ENCODE peak calls at places on chromosomes 5 and 9, in seven cellular contexts. L, X, H, E, Z, Y and K are unnamed samples.

GRCh38 chr5:33612386-33612785 is 171.6 kb downstream of the TARS1 start:
- DNase-seq in L (no peak), X (peak; percentile 79), H (peak; percentile 15), E (no peak), Z (no peak), Y (no peak), K (no peak)

GRCh38 chr5:65611524-65611923 is 12.6 kb downstream of the TRIM23 start:
- DNase-seq in L (no peak), X (peak; percentile 47), H (no peak), E (no peak), Z (no peak), Y (peak; percentile 80), K (peak; percentile 73)

GRCh38 chr5:15499528-15500325 is at the start of gene FBXL7:
- DNase-seq in L (peak; percentile 81), X (peak; percentile 75), H (peak; percentile 86), E (peak; percentile 88), Z (peak; percentile 71), Y (peak; percentile 88), K (no peak)

GRCh38 chr5:71601222-71602026 is 14.3 kb downstream of the MCCC2 start:
- DNase-seq in L (peak; percentile 49), X (peak; percentile 98), H (peak; percentile 91), E (peak; percentile 50), Z (no peak), Y (peak; percentile 78), K (peak; percentile 87)

GRCh38 chr5:138466058-138466899 is 1.0 kb downstream of the EGR1 start:
- DNase-seq in L (no peak), X (peak; percentile 39), H (no peak), E (no peak), Z (no peak), Y (no peak), K (no peak)

GRCh38 chr9:135857371-135857786 is 50.0 kb downstream of the CAMSAP1 start:
- DNase-seq in L (no peak), X (peak; percentile 72), H (peak; percentile 11), E (no peak), Z (no peak), Y (no peak), K (no peak)

GRCh38 chr9:91073049-91073810 is 271.6 kb downstream of the SYK start:
- DNase-seq in L (no peak), X (no peak), H (no peak), E (peak; percentile 36), Z (no peak), Y (no peak), K (no peak)

GRCh38 chr9:96021616-96022444 is 146.3 kb downstream of the ERCC6L2 start:
- DNase-seq in L (no peak), X (no peak), H (no peak), E (peak; percentile 61), Z (peak; percentile 18), Y (peak; percentile 29), K (no peak)

GRCh38 chr5:142201471-142201887 is 92.9 kb downstream of the NDFIP1 start:
- DNase-seq in L (no peak), X (peak; percentile 99), H (peak; percentile 89), E (no peak), Z (no peak), Y (no peak), K (peak; percentile 63)

GRCh38 chr5:143094087-143094511 is 309.4 kb downstream of the NR3C1 start:
- DNase-seq in L (peak; percentile 74), X (peak; percentile 61), H (peak; percentile 71), E (peak; percentile 75), Z (peak; percentile 71), Y (peak; percentile 97), K (no peak)

GRCh38 chr9:107215381-107215780 is 67.7 kb upstream of the RAD23B start:
- DNase-seq in L (no peak), X (peak; percentile 47), H (peak; percentile 50), E (no peak), Z (no peak), Y (no peak), K (no peak)

GRCh38 chr9:127193483-127193882 is 71.0 kb upstream of the ANGPTL2 start:
- DNase-seq in L (no peak), X (no peak), H (no peak), E (no peak), Z (no peak), Y (no peak), K (no peak)

GRCh38 chr9:106620081-106620480 is 242.9 kb upstream of the ZNF462 start:
- DNase-seq in L (no peak), X (no peak), H (no peak), E (no peak), Z (no peak), Y (no peak), K (peak; percentile 22)

GRCh38 chr5:149378241-149378805 is 769 bp downstream of the IL17B start:
- DNase-seq in L (no peak), X (no peak), H (no peak), E (no peak), Z (no peak), Y (no peak), K (no peak)

GRCh38 chr5:39464096-39464495 is 39.3 kb upstream of the DAB2 start:
- DNase-seq in L (no peak), X (no peak), H (no peak), E (no peak), Z (no peak), Y (no peak), K (peak; percentile 71)

GRCh38 chr5:137815202-137815990 is 52.3 kb upstream of the MYOT start:
- DNase-seq in L (no peak), X (no peak), H (no peak), E (no peak), Z (no peak), Y (no peak), K (no peak)

GRCh38 chr5:133736512-133736911 is 124.2 kb upstream of the FSTL4 start:
- DNase-seq in L (no peak), X (no peak), H (no peak), E (peak; percentile 2), Z (no peak), Y (no peak), K (no peak)

GRCh38 chr9:97564291-97565175 is 63.1 kb downstream of the TMOD1 start:
- DNase-seq in L (peak; percentile 16), X (peak; percentile 78), H (peak; percentile 65), E (peak; percentile 45), Z (no peak), Y (no peak), K (peak; percentile 41)

GRCh38 chr5:40410231-40410861 is 269.4 kb upstream of the PTGER4 start:
- DNase-seq in L (no peak), X (peak; percentile 49), H (peak; percentile 84), E (no peak), Z (no peak), Y (no peak), K (peak; percentile 66)

GRCh38 chr9:134375011-134375390 is 48.7 kb downstream of the RXRA start:
- DNase-seq in L (no peak), X (no peak), H (peak; percentile 28), E (no peak), Z (no peak), Y (no peak), K (peak; percentile 66)

GRCh38 chr5:9519537-9519936 is 26.3 kb downstream of the SEMA5A start:
- DNase-seq in L (no peak), X (peak; percentile 28), H (peak; percentile 37), E (no peak), Z (no peak), Y (no peak), K (no peak)

GRCh38 chr5:151592855-151593408 is 1.8 kb upstream of the FAT2 start:
- DNase-seq in L (no peak), X (no peak), H (peak; percentile 3), E (no peak), Z (no peak), Y (peak; percentile 25), K (peak; percentile 88)

GRCh38 chr9:28808042-28808441 is 1234.8 kb upstream of the C9orf72 start:
- DNase-seq in L (no peak), X (no peak), H (peak; percentile 87), E (no peak), Z (no peak), Y (no peak), K (no peak)

GRCh38 chr5:79954620-79955019 is 36.4 kb downstream of the MTX3 start:
- DNase-seq in L (no peak), X (peak; percentile 16), H (no peak), E (no peak), Z (no peak), Y (no peak), K (no peak)

GRCh38 chr9:87862536-87863268 is 20.0 kb upstream of the SPATA31E1 start:
- DNase-seq in L (no peak), X (peak; percentile 88), H (peak; percentile 75), E (no peak), Z (no peak), Y (peak; percentile 84), K (peak; percentile 59)

GRCh38 chr9:129337287-129338140 is 159.5 kb upstream of the IER5L start:
- DNase-seq in L (no peak), X (no peak), H (no peak), E (no peak), Z (no peak), Y (no peak), K (no peak)
- H2BK120ac ChIP-seq in L (no peak overlapping the region), X (peak overlapping the region; percentile 84), H (peak overlapping the region; percentile 88), E (peak overlapping the region; percentile 97), Z (no peak overlapping the region), Y (peak overlapping the region; percentile 29), K (peak overlapping the region; percentile 54)

GRCh38 chr5:169652057-169652456 is 15.0 kb downstream of the DOCK2 start:
- DNase-seq in L (no peak), X (no peak), H (no peak), E (no peak), Z (no peak), Y (no peak), K (no peak)
- H2BK120ac ChIP-seq in L (no peak overlapping the region), X (peak overlapping the region; percentile 96), H (peak overlapping the region; percentile 93), E (no peak overlapping the region), Z (no peak overlapping the region), Y (no peak overlapping the region), K (no peak overlapping the region)

GRCh38 chr5:107313098-107313497 is 357.6 kb downstream of the EFNA5 start:
- DNase-seq in L (no peak), X (no peak), H (no peak), E (no peak), Z (no peak), Y (no peak), K (no peak)
- H2BK120ac ChIP-seq in L (no peak overlapping the region), X (no peak overlapping the region), H (no peak overlapping the region), E (no peak overlapping the region), Z (no peak overlapping the region), Y (no peak overlapping the region), K (no peak overlapping the region)

GRCh38 chr9:80059979-80060378 is 488.2 kb downstream of the TLE4 start:
- DNase-seq in L (no peak), X (no peak), H (no peak), E (no peak), Z (no peak), Y (no peak), K (peak; percentile 10)

GRCh38 chr9:80061940-80062339 is 490.2 kb downstream of the TLE4 start:
- DNase-seq in L (no peak), X (peak; percentile 97), H (peak; percentile 78), E (no peak), Z (no peak), Y (peak; percentile 89), K (peak; percentile 85)

GRCh38 chr9:80062581-80062980 is 490.8 kb downstream of the TLE4 start:
- DNase-seq in L (no peak), X (no peak), H (no peak), E (no peak), Z (no peak), Y (no peak), K (no peak)

GRCh38 chr9:80059191-80059590 is 487.4 kb downstream of the TLE4 start:
- DNase-seq in L (no peak), X (no peak), H (no peak), E (no peak), Z (no peak), Y (peak; percentile 74), K (peak; percentile 90)

DNA sequence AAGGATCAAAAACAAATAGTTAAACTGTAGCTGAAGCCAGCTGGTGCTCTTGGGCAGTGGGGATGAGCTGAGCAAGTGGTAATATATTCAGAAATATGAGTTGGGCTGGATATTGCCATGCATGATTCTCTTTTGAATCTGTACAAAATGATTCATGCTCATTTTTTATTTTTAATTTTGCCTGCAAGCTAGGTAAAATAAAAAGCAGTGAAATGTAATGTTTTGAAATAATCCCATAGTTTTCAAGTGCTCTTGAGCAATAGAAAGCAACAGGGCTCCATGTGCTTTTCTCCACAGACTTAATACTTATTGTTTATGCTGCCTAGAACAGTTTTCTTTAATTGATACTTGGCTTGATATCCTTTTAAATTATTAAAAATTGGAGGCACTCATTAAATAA is 489.3 kb downstream of the TLE4 start:
- DNase-seq in L (no peak), X (peak; percentile 25), H (no peak), E (no peak), Z (no peak), Y (no peak), K (no peak)
- H2BK120ac ChIP-seq in L (no peak overlapping the region), X (no peak overlapping the region), H (no peak overlapping the region), E (no peak overlapping the region), Z (no peak overlapping the region), Y (no peak overlapping the region), K (no peak overlapping the region)